ENCODE peak calls at places on chromosomes 4 and X, in nine cellular contexts. V is AG04450, A is fibroblast of pulmonary artery, S is cardiac muscle cell, D is activated B cell treated with CpG ODN at 0.5 μM for 24 hours, G is stomach, Q is dorsolateral prefrontal cortex, H is sigmoid colon, F is heart right ventricle. X is an unnamed sample.

GRCh38 chrX:109684136-109684535 is 48.9 kb downstream of the ACSL4 start:
- DNase-seq in V (no peak), A (no peak), S (no peak), D (no peak), G (no peak), Q (no peak), H (no peak), F (no peak), X (no peak)

GRCh38 chr4:76738081-76738931 is 159.6 kb downstream of the SOWAHB start:
- DNase-seq in V (peak; percentile 87), A (peak; percentile 73), S (no peak), D (no peak), G (no peak), Q (no peak), H (peak; percentile 76), F (no peak), X (no peak)

GRCh38 chrX:74372272-74372671 is 49.0 kb upstream of the SLC16A2 start:
- DNase-seq in V (no peak), A (no peak), S (no peak), D (no peak), G (no peak), Q (no peak), H (no peak), F (no peak), X (no peak)

GRCh38 chrX:119190736-119191282 is 45.3 kb upstream of the PGRMC1 start:
- DNase-seq in V (no peak), A (peak; percentile 57), S (no peak), D (no peak), G (no peak), Q (no peak), H (no peak), F (no peak), X (no peak)

GRCh38 chr4:16794816-16795445 is 103.5 kb downstream of the LDB2 start:
- DNase-seq in V (no peak), A (peak; percentile 76), S (peak; percentile 69), D (no peak), G (peak; percentile 69), Q (no peak), H (no peak), F (peak; percentile 29), X (no peak)

GRCh38 chr4:71602271-71602890 is 181.5 kb downstream of the GC start:
- DNase-seq in V (peak; percentile 43), A (peak; percentile 40), S (no peak), D (no peak), G (no peak), Q (no peak), H (no peak), F (no peak), X (no peak)

GRCh38 chr4:19473569-19473968 is 778.1 kb upstream of the SLIT2 start:
- DNase-seq in V (no peak), A (peak; percentile 33), S (no peak), D (no peak), G (no peak), Q (no peak), H (no peak), F (no peak), X (no peak)

GRCh38 chrX:49308604-49309269 is 5.3 kb downstream of the GAGE10 start:
- DNase-seq in V (no peak), A (peak; percentile 44), S (no peak), D (no peak), G (no peak), Q (no peak), H (no peak), F (no peak), X (peak; percentile 69)

GRCh38 chr4:30614771-30615170 is 105.4 kb upstream of the PCDH7 start:
- DNase-seq in V (no peak), A (peak; percentile 49), S (no peak), D (no peak), G (no peak), Q (no peak), H (no peak), F (no peak), X (no peak)

GRCh38 chrX:17579021-17579420 is 158.3 kb upstream of the SCML1 start:
- DNase-seq in V (no peak), A (no peak), S (no peak), D (no peak), G (no peak), Q (no peak), H (no peak), F (no peak), X (no peak)

GRCh38 chr4:39103291-39103690 is 41.3 kb downstream of the KLHL5 start:
- DNase-seq in V (no peak), A (no peak), S (no peak), D (no peak), G (no peak), Q (no peak), H (no peak), F (no peak), X (no peak)

GRCh38 chr4:75561789-75562188 is 5.9 kb downstream of the ODAPH start:
- DNase-seq in V (no peak), A (peak; percentile 23), S (peak; percentile 13), D (no peak), G (no peak), Q (no peak), H (no peak), F (no peak), X (no peak)

GRCh38 chr4:105248613-105249012 is 101.9 kb downstream of the TET2 start:
- DNase-seq in V (no peak), A (no peak), S (no peak), D (no peak), G (no peak), Q (no peak), H (no peak), F (no peak), X (no peak)

GRCh38 chrX:38018734-38019410 is 12.5 kb downstream of the SYTL5 start:
- DNase-seq in V (no peak), A (peak; percentile 35), S (no peak), D (no peak), G (peak; percentile 32), Q (no peak), H (no peak), F (no peak), X (no peak)

GRCh38 chr4:12723849-12724447 is 760.2 kb downstream of the RAB28 start:
- DNase-seq in V (no peak), A (peak; percentile 53), S (peak; percentile 57), D (no peak), G (no peak), Q (no peak), H (no peak), F (no peak), X (no peak)

GRCh38 chr4:160611181-160611580 is 1508.3 kb downstream of the RAPGEF2 start:
- DNase-seq in V (no peak), A (no peak), S (no peak), D (no peak), G (no peak), Q (no peak), H (no peak), F (no peak), X (no peak)

GRCh38 chrX:40573763-40574162 is 7.0 kb upstream of the ATP6AP2 start:
- DNase-seq in V (no peak), A (peak; percentile 17), S (no peak), D (no peak), G (no peak), Q (no peak), H (no peak), F (no peak), X (no peak)

GRCh38 chr4:130359537-130359936 is 1263.6 kb downstream of the C4orf33 start:
- DNase-seq in V (no peak), A (peak; percentile 70), S (no peak), D (no peak), G (no peak), Q (no peak), H (no peak), F (no peak), X (no peak)

GRCh38 chrX:20383487-20383886 is 116.8 kb upstream of the RPS6KA3 start:
- DNase-seq in V (no peak), A (no peak), S (peak; percentile 40), D (no peak), G (no peak), Q (no peak), H (no peak), F (no peak), X (no peak)

GRCh38 chr4:180557348-180557747 is 1685.9 kb upstream of the TENM3 start:
- DNase-seq in V (no peak), A (no peak), S (no peak), D (no peak), G (no peak), Q (no peak), H (no peak), F (no peak), X (no peak)
- TF ChIP-seq CTCF in V (peak; percentile 15), A (no peak), S (no peak), D (no peak), G (no peak), Q (peak; percentile 15), H (no peak), F (no peak), X (no peak)

DNA sequence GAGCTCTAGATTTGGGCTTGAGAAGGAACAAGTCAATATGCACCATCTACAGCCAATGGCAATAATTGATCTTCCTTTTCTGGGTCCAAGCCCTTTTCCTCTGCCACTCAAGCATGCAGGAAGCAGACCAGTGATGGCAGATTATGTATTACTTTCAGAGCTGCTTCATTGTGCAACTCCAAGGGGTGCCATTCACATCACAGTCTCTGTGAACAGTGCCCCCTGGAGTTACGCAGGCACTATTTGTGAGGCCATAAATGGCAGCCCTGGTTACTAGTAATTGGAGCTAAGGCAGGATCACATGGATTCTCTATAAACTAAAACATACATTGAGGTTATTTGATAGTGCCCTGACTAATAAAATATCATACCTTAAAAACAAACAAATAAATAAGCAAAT is 313.4 kb upstream of the SLC7A11 start:
- DNase-seq in V (no peak), A (peak; percentile 53), S (peak; percentile 22), D (no peak), G (no peak), Q (no peak), H (no peak), F (no peak), X (no peak)
- TF ChIP-seq CTCF in V (no peak), A (peak; percentile 45), S (peak; percentile 30), D (no peak), G (no peak), Q (peak; percentile 18), H (no peak), F (no peak), X (peak; percentile 18)

DNA sequence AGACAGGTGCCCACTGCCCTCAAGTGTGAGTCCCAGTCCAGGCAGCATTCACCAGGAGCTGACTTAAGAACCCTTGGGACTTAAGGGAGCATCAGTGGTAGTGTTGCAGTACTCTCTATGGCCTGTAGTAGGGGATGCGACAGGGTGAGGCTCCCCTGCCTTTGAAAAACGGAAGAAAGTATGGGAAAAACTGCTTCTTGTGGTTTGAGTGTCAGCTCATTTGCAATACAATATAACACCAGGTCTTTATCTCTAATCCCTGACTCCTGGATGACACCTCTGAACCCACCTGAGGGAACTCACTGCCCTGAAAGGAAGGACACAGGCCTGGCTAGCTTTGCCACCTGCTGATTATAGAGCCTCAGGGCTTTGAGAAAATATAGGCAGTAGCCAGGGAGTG is 176.0 kb downstream of the SMARCA1 start:
- DNase-seq in V (no peak), A (no peak), S (no peak), D (no peak), G (no peak), Q (no peak), H (no peak), F (no peak), X (no peak)
- TF ChIP-seq CTCF in V (no peak), A (no peak), S (no peak), D (no peak), G (no peak), Q (no peak), H (no peak), F (no peak), X (no peak)

DNA sequence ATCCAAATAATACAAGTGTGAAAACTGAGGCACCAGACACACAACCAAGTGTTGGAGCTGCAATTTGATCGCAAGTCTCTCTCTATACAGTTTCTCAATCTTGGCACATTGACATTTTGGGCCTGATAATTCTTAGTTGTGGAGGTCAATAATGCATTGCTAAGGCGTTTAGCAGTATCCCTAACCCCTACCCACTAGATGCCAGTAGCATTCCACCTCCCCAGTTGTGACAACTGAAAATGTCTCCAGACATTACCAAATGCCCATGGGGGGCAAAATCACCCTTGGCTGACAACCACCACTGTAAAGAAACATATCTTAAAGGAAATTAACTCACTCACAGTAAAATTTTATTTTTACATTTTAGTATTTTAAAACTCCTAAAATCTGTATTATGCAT is 4.2 kb downstream of the NR3C2 start:
- DNase-seq in V (no peak), A (no peak), S (no peak), D (no peak), G (no peak), Q (no peak), H (no peak), F (no peak), X (no peak)
- TF ChIP-seq CTCF in V (no peak), A (no peak), S (no peak), D (no peak), G (no peak), Q (no peak), H (no peak), F (no peak), X (no peak)

X was measured in osteocyte.